ENCODE peak calls at places on chromosomes 2 and 18, in six cellular contexts. D is germinal center; P is activated T-cell treated with anti-CD3 and anti-CD28 coated beads, Interleukin-2, amount 50 U/mL, for 72 hours; J is MCF 10A; F is Karpas-422; M is body of pancreas. Z is an unnamed sample.

GRCh38 chr2:235171511-235172130 is 219.8 kb downstream of the SH3BP4 start:
- DNase-seq in J (peak), D (no peak), M (no peak), P (no peak), F (no peak), Z (no peak)

GRCh38 chr2:138615257-138615656 is 113.7 kb downstream of the SPOPL start:
- DNase-seq in P (no peak), D (no peak), M (no peak), F (no peak), J (peak), Z (no peak)

GRCh38 chr2:12106440-12107080 is 360.1 kb downstream of the LPIN1 start:
- DNase-seq in M (peak), J (peak), D (no peak), F (no peak), P (peak), Z (peak)

GRCh38 chr18:49175476-49175875 is 224.7 kb upstream of the SMAD7 start:
- DNase-seq in J (no peak), P (no peak), D (no peak), F (no peak), M (no peak), Z (no peak)

GRCh38 chr2:121228521-121228920 is 56.5 kb downstream of the TFCP2L1 start:
- DNase-seq in D (no peak), F (no peak), P (no peak), J (no peak), M (no peak), Z (no peak)

GRCh38 chr2:142825861-142826260 is 51.6 kb upstream of the KYNU start:
- DNase-seq in D (no peak), J (peak), F (no peak), P (no peak), M (no peak), Z (no peak)

GRCh38 chr18:45981852-45982251 is 14.7 kb upstream of the EPG5 start:
- DNase-seq in D (no peak), M (no peak), J (no peak), F (no peak), P (no peak), Z (no peak)

GRCh38 chr2:223896751-223897320 is 48.3 kb downstream of the WDFY1 start:
- DNase-seq in J (peak), F (no peak), P (peak), M (no peak), D (peak), Z (no peak)

GRCh38 chr2:240392084-240392947 is 43.1 kb upstream of the GPC1 start:
- DNase-seq in D (no peak), M (no peak), F (no peak), P (no peak), J (no peak), Z (peak)

GRCh38 chr2:27356056-27356381 is 545 bp downstream of the GTF3C2 start:
- DNase-seq in F (peak), M (no peak), D (no peak), J (peak), P (no peak), Z (peak)

GRCh38 chr2:39068757-39069515 is 51.9 kb downstream of the SOS1 start:
- DNase-seq in D (no peak), J (peak), F (no peak), P (peak), M (no peak), Z (no peak)

GRCh38 chr2:239395524-239395923 is 5.3 kb downstream of the HDAC4 start:
- DNase-seq in J (no peak), P (no peak), F (no peak), M (no peak), D (no peak), Z (peak)

GRCh38 chr2:99425022-99425421 is 64.8 kb downstream of the REV1 start:
- DNase-seq in M (no peak), D (no peak), J (peak), F (no peak), P (no peak), Z (no peak)

GRCh38 chr2:172208881-172209325 is 106.2 kb upstream of the DLX2 start:
- DNase-seq in F (no peak), M (no peak), P (no peak), D (no peak), J (peak), Z (no peak)

GRCh38 chr18:991441-991840 is 86.8 kb downstream of the ADCYAP1 start:
- DNase-seq in D (no peak), P (no peak), M (no peak), J (no peak), F (no peak), Z (no peak)

Z was measured in gastrocnemius medialis.